ENCODE peak calls at places on chromosome 13, in six cellular contexts. W is endodermal cell, M is kidney, U is heart left ventricle, Z is thoracic aorta, R is ascending aorta. I is an unnamed sample.
A peak's percentile ranks its signal among the peaks of the same experiment; 100 is the strongest.

GRCh38 chr13:27921421-27921960 is 1.7 kb downstream of the PDX1 start:
- DNase-seq in W (peak; percentile 66), Z (no peak), R (no peak), M (no peak), U (no peak), I (no peak)

GRCh38 chr13:112795277-112795676 is 105.4 kb downstream of the ATP11A start:
- DNase-seq in Z (no peak), M (no peak), W (no peak), U (no peak), R (no peak), I (no peak)

GRCh38 chr13:36282818-36283432 is 14.7 kb downstream of the CCDC169 start:
- DNase-seq in U (no peak), Z (no peak), W (no peak), R (no peak), M (no peak), I (no peak)

GRCh38 chr13:33918199-33918932 is 100.4 kb downstream of the RFC3 start:
- DNase-seq in R (no peak), U (no peak), M (no peak), Z (no peak), W (no peak), I (no peak)

GRCh38 chr13:111397202-111397880 is 76.9 kb downstream of the TEX29 start:
- DNase-seq in Z (no peak), M (no peak), R (no peak), W (peak; percentile 13), U (peak; percentile 3), I (no peak)

GRCh38 chr13:108346376-108346775 is 76.9 kb downstream of the TNFSF13B start:
- DNase-seq in R (no peak), Z (no peak), M (no peak), W (peak; percentile 63), U (no peak), I (no peak)

GRCh38 chr13:62433660-62434059 is 1018.0 kb upstream of the PCDH20 start:
- DNase-seq in W (no peak), M (no peak), Z (no peak), R (no peak), U (no peak), I (no peak)

GRCh38 chr13:41213316-41213715 is 18.9 kb upstream of the KBTBD7 start:
- DNase-seq in M (no peak), R (no peak), W (no peak), Z (no peak), U (no peak), I (no peak)

GRCh38 chr13:102707465-102707864 is 12.6 kb upstream of the METTL21C start:
- DNase-seq in W (no peak), M (no peak), Z (no peak), R (no peak), U (no peak), I (no peak)

GRCh38 chr13:21338651-21339278 is 120.3 kb downstream of the ZDHHC20 start:
- DNase-seq in U (no peak), R (no peak), M (no peak), Z (no peak), W (peak; percentile 76), I (no peak)

GRCh38 chr13:114109646-114110045 is 22.8 kb downstream of the RASA3 start:
- DNase-seq in Z (no peak), U (no peak), M (peak; percentile 83), W (peak; percentile 53), R (no peak), I (no peak)

GRCh38 chr13:97366172-97366688 is 67.7 kb upstream of the RAP2A start:
- DNase-seq in M (no peak), U (no peak), R (no peak), W (no peak), Z (no peak), I (no peak)

GRCh38 chr13:80436571-80437169 is 95.7 kb upstream of the SPRY2 start:
- DNase-seq in W (no peak), Z (no peak), U (peak; percentile 36), M (no peak), R (no peak), I (no peak)

GRCh38 chr13:77519808-77520207 is 15.7 kb upstream of the SCEL start:
- DNase-seq in W (no peak), M (no peak), R (no peak), Z (no peak), U (no peak), I (no peak)

GRCh38 chr13:57632276-57633140 is 964 bp downstream of the PCDH17 start:
- DNase-seq in Z (no peak), R (no peak), M (no peak), W (peak; percentile 85), U (peak; percentile 19), I (no peak)

DNA sequence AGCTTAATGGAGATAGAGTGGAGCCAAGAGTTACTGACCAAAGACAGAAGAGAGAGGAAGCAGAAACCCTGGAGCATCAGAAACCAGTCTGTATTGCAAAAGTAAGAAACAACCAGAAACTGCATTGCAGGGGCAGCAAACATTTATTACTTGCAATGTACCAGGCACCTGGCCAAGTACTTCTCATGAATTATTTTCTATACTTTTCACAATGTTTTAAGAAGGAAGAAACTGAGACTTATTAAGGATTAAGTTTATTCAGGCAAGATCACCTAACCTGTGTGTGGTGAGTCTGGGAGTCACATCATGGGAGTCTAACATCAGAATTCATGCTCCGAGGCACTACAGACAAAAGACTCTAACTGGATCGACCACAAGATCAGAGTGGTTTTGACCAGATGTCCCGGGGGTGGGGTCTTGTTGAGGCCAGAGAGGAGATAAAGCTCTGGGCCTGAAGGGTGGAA is 47.4 kb downstream of the TNFRSF19 start:
- DNase-seq in M (no peak), Z (no peak), R (no peak), W (no peak), U (no peak), I (no peak)
- H3K27ac ChIP-seq in M (no peak overlapping the region), Z (no peak overlapping the region), R (no peak overlapping the region), W (peak overlapping the region; percentile 4), U (peak overlapping the region; percentile 20), I (peak overlapping the region; percentile 34)

GRCh38 chr13:49792550-49793324 is at the start of gene KPNA3:
- DNase-seq in Z (peak; percentile 88), R (peak; percentile 87), U (peak; percentile 96), M (peak; percentile 99), W (peak; percentile 97), I (peak; percentile 95)
- TF ChIP-seq CTCF in Z (peak; percentile 22), R (peak; percentile 16), U (peak; percentile 27), M (no peak), W (peak; percentile 32), I (no peak)

GRCh38 chr13:71867101-71867814 is at the start of gene DACH1:
- DNase-seq in U (peak; percentile 59), W (peak; percentile 80), M (peak; percentile 89), R (no peak), Z (no peak), I (peak; percentile 57)
- H3K27ac ChIP-seq in U (peak within 1 kb of the TSS; percentile 83), W (peak within 1 kb of the TSS; percentile 90), M (peak within 1 kb of the TSS; percentile 76), R (no peak within 1 kb of the TSS), Z (no peak within 1 kb of the TSS), I (peak within 1 kb of the TSS; percentile 90)

DNA sequence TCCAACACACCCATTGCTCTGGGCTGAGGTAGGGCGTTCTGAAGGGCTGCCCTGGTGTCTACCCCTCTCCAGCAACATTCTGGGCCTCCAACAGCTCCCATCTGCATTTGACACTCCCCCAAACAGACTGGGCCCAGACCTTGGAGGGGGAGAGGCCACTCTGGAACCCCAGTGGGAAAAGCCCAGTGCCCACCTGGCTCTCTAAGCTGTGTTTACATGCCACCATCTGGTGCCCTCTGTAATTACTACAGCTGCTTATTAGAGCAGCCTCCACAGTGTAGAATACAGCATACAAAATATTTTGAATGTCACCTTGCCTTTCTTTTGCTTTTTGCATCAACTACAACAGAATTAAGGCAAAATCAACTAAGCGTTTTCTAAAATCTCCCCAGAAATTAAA is 35.8 kb upstream of the TM9SF2 start:
- DNase-seq in R (no peak), M (no peak), Z (no peak), U (no peak), W (no peak), I (no peak)
- TF ChIP-seq CTCF in R (no peak), M (no peak), Z (no peak), U (no peak), W (no peak), I (no peak)

GRCh38 chr13:46173656-46174055 is 8.3 kb downstream of the LCP1 start:
- DNase-seq in Z (no peak), M (no peak), R (no peak), W (no peak), U (no peak), I (no peak)
- H3K27ac ChIP-seq in Z (no peak overlapping the region), M (no peak overlapping the region), R (no peak overlapping the region), W (no peak overlapping the region), U (no peak overlapping the region), I (no peak overlapping the region)

I was measured in lung.